ENCODE peak calls at places on chromosomes 4 and X, in four cellular contexts. D, K, W and H are unnamed samples.
A peak's percentile ranks its signal among the peaks of the same experiment; 100 is the strongest.

GRCh38 chr4:7335363-7336066 is 99.2 kb downstream of the PSAPL1 start:
- DNase-seq in D (peak; percentile 36), K (peak; percentile 53), W (peak; percentile 78), H (peak; percentile 58)

GRCh38 chr4:8882239-8882638 is 10.6 kb upstream of the HMX1 start:
- DNase-seq in D (no peak), K (no peak), W (peak; percentile 17), H (no peak)

GRCh38 chr4:149498246-149498645 is 317.4 kb downstream of the IQCM start:
- DNase-seq in D (no peak), K (no peak), W (no peak), H (no peak)

GRCh38 chr4:57136281-57136680 is 26.1 kb upstream of the IGFBP7 start:
- DNase-seq in D (no peak), K (no peak), W (no peak), H (no peak)

GRCh38 chrX:117892469-117892868 is 224.1 kb downstream of the KLHL13 start:
- DNase-seq in D (no peak), K (no peak), W (no peak), H (no peak)

GRCh38 chr4:145619639-145619996 is 433 bp downstream of the MMAA start:
- DNase-seq in D (peak; percentile 81), K (no peak), W (no peak), H (peak; percentile 78)

GRCh38 chr4:2796261-2797187 is 3.6 kb downstream of the SH3BP2 start:
- DNase-seq in D (no peak), K (no peak), W (no peak), H (no peak)

GRCh38 chr4:95701500-95701899 is 138.4 kb upstream of the PDHA2 start:
- DNase-seq in D (no peak), K (peak; percentile 15), W (no peak), H (no peak)

GRCh38 chr4:84726356-84726755 is 143.4 kb downstream of the CDS1 start:
- DNase-seq in D (no peak), K (no peak), W (no peak), H (no peak)

GRCh38 chr4:65046496-65047101 is 623.7 kb downstream of the EPHA5 start:
- DNase-seq in D (no peak), K (no peak), W (no peak), H (peak; percentile 29)

GRCh38 chrX:78046362-78046761 is 57.7 kb upstream of the PGK1 start:
- DNase-seq in D (no peak), K (no peak), W (no peak), H (no peak)

GRCh38 chr4:169484485-169484884 is 127.9 kb downstream of the NEK1 start:
- DNase-seq in D (no peak), K (no peak), W (no peak), H (no peak)

GRCh38 chrX:106931831-106932491 is 11.8 kb downstream of the CLDN2 start:
- DNase-seq in D (peak; percentile 36), K (no peak), W (no peak), H (no peak)

GRCh38 chr4:39637572-39638357 is 900 bp downstream of the SMIM14 start:
- DNase-seq in D (peak; percentile 64), K (no peak), W (peak; percentile 22), H (no peak)

GRCh38 chr4:125639182-125639621 is 324.4 kb downstream of the FAT4 start:
- DNase-seq in D (no peak), K (peak; percentile 82), W (no peak), H (no peak)

GRCh38 chr4:61374612-61374920 is 174.4 kb downstream of the ADGRL3 start:
- DNase-seq in D (no peak), K (no peak), W (no peak), H (no peak)

GRCh38 chrX:104105330-104105729 is 7.0 kb upstream of the ZCCHC18 start:
- DNase-seq in D (no peak), K (no peak), W (no peak), H (no peak)

DNA sequence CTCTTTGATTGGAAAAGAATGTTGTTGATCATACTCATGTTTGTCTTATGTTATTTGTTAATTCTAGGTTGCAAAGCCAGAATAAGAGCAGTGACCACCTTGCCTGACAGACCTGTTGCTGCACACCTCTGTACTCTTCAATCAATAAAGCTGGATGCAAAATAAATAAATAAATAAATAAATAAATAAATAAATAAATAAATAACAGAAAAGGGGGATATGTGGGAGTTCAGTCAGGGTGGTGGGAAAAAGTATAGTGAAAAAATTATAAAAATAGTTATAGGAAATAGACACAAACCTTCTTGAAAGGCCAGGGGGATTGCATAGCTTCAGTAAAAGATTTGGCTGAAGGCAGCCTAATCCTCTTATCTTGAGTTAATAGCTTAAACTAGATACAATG is 51.3 kb downstream of the TENT5D start:
- DNase-seq in D (no peak), K (no peak), W (no peak), H (no peak)
- TF ChIP-seq PHF8 in D (no peak), K (no peak), W (no peak), H (no peak)

GRCh38 chrX:49040376-49040955 is 2.7 kb downstream of the TFE3 start:
- DNase-seq in D (no peak), K (no peak), W (no peak), H (peak; percentile 24)
- TF ChIP-seq PHF8 in D (no peak), K (no peak), W (no peak), H (no peak)

GRCh38 chr4:174437324-174437723 is 85.0 kb downstream of the HPGD start:
- DNase-seq in D (no peak), K (no peak), W (no peak), H (peak; percentile 93)
- TF ChIP-seq PHF8 in D (no peak), K (no peak), W (no peak), H (no peak)

DNA sequence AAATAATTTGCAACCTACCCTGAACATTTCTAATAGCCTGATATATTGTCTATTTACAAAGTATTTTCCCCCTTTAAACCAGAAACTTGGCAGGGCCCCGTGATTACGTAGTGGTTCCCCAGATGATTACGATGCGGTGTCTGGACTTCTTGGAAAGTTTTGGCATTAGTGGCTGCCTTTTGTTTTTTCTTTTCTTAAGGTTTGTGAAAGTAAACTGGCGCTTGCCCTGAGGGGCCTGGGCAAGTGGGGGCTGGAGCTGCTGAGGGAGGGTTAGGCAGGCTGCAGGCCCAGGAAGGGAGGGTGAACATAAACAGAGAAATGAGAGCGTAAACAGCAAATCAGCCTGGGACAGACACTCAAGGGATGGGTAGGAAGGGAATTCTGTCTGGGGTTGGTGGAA is 123.6 kb upstream of the MSX1 start:
- DNase-seq in D (no peak), K (no peak), W (no peak), H (no peak)
- TF ChIP-seq PHF8 in D (no peak), K (no peak), W (no peak), H (no peak)

GRCh38 chr4:42281324-42282020 is 115.8 kb upstream of the SHISA3 start:
- DNase-seq in D (no peak), K (no peak), W (no peak), H (no peak)

GRCh38 chr4:42278709-42279324 is 118.5 kb upstream of the SHISA3 start:
- DNase-seq in D (no peak), K (no peak), W (no peak), H (no peak)

GRCh38 chr4:42282081-42282901 is 115.0 kb upstream of the SHISA3 start:
- DNase-seq in D (peak; percentile 65), K (no peak), W (peak; percentile 63), H (peak; percentile 63)

GRCh38 chr4:42280327-42281095 is 116.8 kb upstream of the SHISA3 start:
- DNase-seq in D (no peak), K (no peak), W (peak; percentile 63), H (no peak)

DNA sequence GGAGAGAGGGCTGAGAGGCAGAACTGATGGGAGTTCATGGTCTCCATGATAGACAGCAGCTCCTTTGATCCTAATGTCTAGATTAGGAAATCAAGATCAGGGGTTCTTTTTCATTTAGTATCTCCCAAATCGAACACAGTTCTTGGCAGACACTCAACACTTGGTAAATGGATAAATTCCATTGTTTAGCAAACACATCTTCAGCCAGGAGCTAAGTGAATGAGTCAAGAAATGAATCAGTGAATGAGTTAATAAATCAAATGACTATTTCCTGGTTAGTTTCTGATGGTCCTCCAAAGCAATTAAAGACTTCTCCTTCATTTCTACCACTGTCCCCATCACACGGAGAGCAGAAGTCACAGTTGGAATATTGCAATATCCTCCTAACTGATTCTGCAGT is 120.0 kb upstream of the SHISA3 start:
- DNase-seq in D (no peak), K (no peak), W (no peak), H (no peak)
- TF ChIP-seq PHF8 in D (no peak), K (no peak), W (no peak), H (no peak)

GRCh38 chr4:89024051-89024675 is 32.8 kb downstream of the FAM13A start:
- DNase-seq in D (peak; percentile 77), K (no peak), W (peak; percentile 61), H (peak; percentile 30)
- TF ChIP-seq PHF8 in D (no peak), K (no peak), W (no peak), H (no peak)

DNA sequence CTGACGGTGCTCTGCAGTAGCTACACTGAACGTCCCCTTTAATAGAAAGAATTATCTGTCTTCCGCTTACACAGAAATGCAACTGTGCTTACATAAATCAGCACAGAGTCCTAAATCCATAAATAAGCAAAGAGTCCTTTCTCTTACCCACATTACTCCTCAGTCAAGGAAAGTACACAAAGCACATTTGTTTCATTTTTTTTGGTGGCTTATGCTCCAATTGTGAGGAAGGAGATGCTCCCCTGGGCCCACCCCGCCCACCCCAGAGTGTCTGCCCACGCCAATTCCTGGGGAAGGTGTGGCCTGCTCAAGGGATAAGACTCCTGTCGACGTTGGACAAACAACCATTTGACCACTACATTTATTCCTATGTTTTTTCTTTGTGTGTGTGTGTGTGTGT is 53.8 kb downstream of the CPLX1 start:
- DNase-seq in D (no peak), K (no peak), W (no peak), H (no peak)
- TF ChIP-seq PHF8 in D (no peak), K (no peak), W (no peak), H (no peak)

DNA sequence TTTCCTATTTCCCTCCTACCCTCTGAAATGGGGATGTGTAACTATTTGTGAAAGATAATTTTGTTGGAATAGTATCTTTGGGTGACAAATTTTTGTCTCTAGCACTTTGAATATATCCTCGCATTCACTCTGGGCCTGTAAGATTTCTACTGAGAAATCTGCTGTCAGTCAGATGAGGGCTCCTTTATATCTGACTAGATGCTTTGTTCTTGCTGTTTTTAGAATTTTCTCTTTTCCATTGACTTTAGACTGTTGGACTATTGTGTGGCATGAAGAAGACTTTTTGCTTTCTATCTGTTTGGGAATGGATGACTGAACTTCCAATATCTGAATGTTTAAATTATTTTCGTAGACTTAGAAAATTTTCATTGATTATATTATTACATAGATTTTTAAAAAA is 54.2 kb upstream of the GRID2 start:
- DNase-seq in D (no peak), K (no peak), W (no peak), H (no peak)
- TF ChIP-seq PHF8 in D (no peak), K (no peak), W (no peak), H (no peak)

DNA sequence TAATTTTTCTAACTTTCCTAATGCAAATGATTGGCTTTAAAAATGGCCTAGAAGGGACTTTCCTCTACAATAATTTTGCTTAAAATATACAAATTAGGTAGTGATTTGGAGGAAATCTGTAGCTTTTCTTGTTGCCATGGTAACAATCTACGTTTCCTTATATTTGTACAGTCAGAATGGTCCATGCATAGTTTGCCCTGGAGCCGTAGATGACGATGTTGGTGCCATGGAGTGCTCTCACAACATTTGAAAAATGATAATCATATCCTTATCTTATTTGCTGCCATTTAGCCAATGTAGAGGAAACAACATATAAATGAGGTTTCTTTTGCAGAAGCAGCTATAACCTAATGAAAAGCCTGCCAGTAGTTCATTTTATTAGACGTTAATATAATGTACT is 89.0 kb upstream of the NMU start:
- DNase-seq in D (no peak), K (no peak), W (no peak), H (no peak)
- TF ChIP-seq PHF8 in D (no peak), K (no peak), W (no peak), H (no peak)